ENCODE peak calls at places on chromosomes 5 and 9, in ten cellular contexts. One of them, this sample, is unnamed.

GRCh38 chr9:123269316-123269715 is 930 bp upstream of the STRBP start:
- DNase-seq in spleen: no peak
- DNase-seq in PC-9: no peak
- DNase-seq in SK-N-SH: no peak
- DNase-seq in heart left ventricle: no peak
- DNase-seq in stimulated activated CD8-positive, alpha-beta memory T cell treated with anti-CD3 and anti-CD28 coated beads, Interleukin-4, amount 100 ng/mL, for 4 hours: no peak
- DNase-seq in EL: no peak
- DNase-seq in H9: no peak
- DNase-seq in activated T-cell treated with anti-CD3 and anti-CD28 coated beads, Interleukin-2, amount 50 U/mL, for 4 hours: no peak
- DNase-seq in NAMALWA: no peak
- DNase-seq in this sample: no peak

GRCh38 chr9:73180373-73180772 is 28.7 kb downstream of the ANXA1 start:
- DNase-seq in SK-N-SH: no peak
- DNase-seq in stimulated activated CD8-positive, alpha-beta memory T cell treated with anti-CD3 and anti-CD28 coated beads, Interleukin-4, amount 100 ng/mL, for 4 hours: no peak
- DNase-seq in NAMALWA: no peak
- DNase-seq in heart left ventricle: peak
- DNase-seq in H9: no peak
- DNase-seq in EL: peak
- DNase-seq in PC-9: no peak
- DNase-seq in spleen: no peak
- DNase-seq in activated T-cell treated with anti-CD3 and anti-CD28 coated beads, Interleukin-2, amount 50 U/mL, for 4 hours: no peak
- DNase-seq in this sample: peak

GRCh38 chr9:22142681-22143080 is 133.6 kb upstream of the CDKN2B start:
- DNase-seq in heart left ventricle: no peak
- DNase-seq in PC-9: no peak
- DNase-seq in NAMALWA: no peak
- DNase-seq in spleen: no peak
- DNase-seq in stimulated activated CD8-positive, alpha-beta memory T cell treated with anti-CD3 and anti-CD28 coated beads, Interleukin-4, amount 100 ng/mL, for 4 hours: no peak
- DNase-seq in activated T-cell treated with anti-CD3 and anti-CD28 coated beads, Interleukin-2, amount 50 U/mL, for 4 hours: no peak
- DNase-seq in H9: no peak
- DNase-seq in EL: peak
- DNase-seq in SK-N-SH: no peak
- DNase-seq in this sample: no peak

GRCh38 chr5:158431369-158432029 is 572.6 kb upstream of the CLINT1 start:
- DNase-seq in stimulated activated CD8-positive, alpha-beta memory T cell treated with anti-CD3 and anti-CD28 coated beads, Interleukin-4, amount 100 ng/mL, for 4 hours: no peak
- DNase-seq in SK-N-SH: no peak
- DNase-seq in NAMALWA: peak
- DNase-seq in heart left ventricle: peak
- DNase-seq in H9: no peak
- DNase-seq in activated T-cell treated with anti-CD3 and anti-CD28 coated beads, Interleukin-2, amount 50 U/mL, for 4 hours: no peak
- DNase-seq in spleen: no peak
- DNase-seq in PC-9: no peak
- DNase-seq in EL: no peak
- DNase-seq in this sample: peak

GRCh38 chr5:17411436-17411835 is 86.6 kb upstream of the TAF11L2 start:
- DNase-seq in activated T-cell treated with anti-CD3 and anti-CD28 coated beads, Interleukin-2, amount 50 U/mL, for 4 hours: no peak
- DNase-seq in NAMALWA: no peak
- DNase-seq in stimulated activated CD8-positive, alpha-beta memory T cell treated with anti-CD3 and anti-CD28 coated beads, Interleukin-4, amount 100 ng/mL, for 4 hours: no peak
- DNase-seq in PC-9: no peak
- DNase-seq in EL: no peak
- DNase-seq in H9: no peak
- DNase-seq in spleen: no peak
- DNase-seq in heart left ventricle: no peak
- DNase-seq in SK-N-SH: no peak
- DNase-seq in this sample: no peak

GRCh38 chr5:172630082-172630481 is 11.0 kb upstream of the NEURL1B start:
- DNase-seq in PC-9: no peak
- DNase-seq in activated T-cell treated with anti-CD3 and anti-CD28 coated beads, Interleukin-2, amount 50 U/mL, for 4 hours: no peak
- DNase-seq in stimulated activated CD8-positive, alpha-beta memory T cell treated with anti-CD3 and anti-CD28 coated beads, Interleukin-4, amount 100 ng/mL, for 4 hours: no peak
- DNase-seq in heart left ventricle: no peak
- DNase-seq in spleen: no peak
- DNase-seq in H9: no peak
- DNase-seq in SK-N-SH: no peak
- DNase-seq in NAMALWA: no peak
- DNase-seq in EL: no peak
- DNase-seq in this sample: no peak

GRCh38 chr9:16421534-16421933 is 448.9 kb downstream of the BNC2 start:
- DNase-seq in SK-N-SH: peak
- DNase-seq in heart left ventricle: no peak
- DNase-seq in PC-9: peak
- DNase-seq in spleen: no peak
- DNase-seq in stimulated activated CD8-positive, alpha-beta memory T cell treated with anti-CD3 and anti-CD28 coated beads, Interleukin-4, amount 100 ng/mL, for 4 hours: no peak
- DNase-seq in NAMALWA: no peak
- DNase-seq in activated T-cell treated with anti-CD3 and anti-CD28 coated beads, Interleukin-2, amount 50 U/mL, for 4 hours: no peak
- DNase-seq in EL: peak
- DNase-seq in H9: peak
- DNase-seq in this sample: no peak

GRCh38 chr5:80069251-80069650 is 34.1 kb downstream of the THBS4 start:
- DNase-seq in heart left ventricle: no peak
- DNase-seq in spleen: no peak
- DNase-seq in SK-N-SH: no peak
- DNase-seq in activated T-cell treated with anti-CD3 and anti-CD28 coated beads, Interleukin-2, amount 50 U/mL, for 4 hours: no peak
- DNase-seq in PC-9: no peak
- DNase-seq in NAMALWA: no peak
- DNase-seq in EL: no peak
- DNase-seq in H9: no peak
- DNase-seq in stimulated activated CD8-positive, alpha-beta memory T cell treated with anti-CD3 and anti-CD28 coated beads, Interleukin-4, amount 100 ng/mL, for 4 hours: no peak
- DNase-seq in this sample: peak

GRCh38 chr5:140035881-140036280 is 7.2 kb downstream of the NRG2 start:
- DNase-seq in activated T-cell treated with anti-CD3 and anti-CD28 coated beads, Interleukin-2, amount 50 U/mL, for 4 hours: no peak
- DNase-seq in PC-9: no peak
- DNase-seq in heart left ventricle: peak
- DNase-seq in SK-N-SH: peak
- DNase-seq in NAMALWA: no peak
- DNase-seq in stimulated activated CD8-positive, alpha-beta memory T cell treated with anti-CD3 and anti-CD28 coated beads, Interleukin-4, amount 100 ng/mL, for 4 hours: no peak
- DNase-seq in EL: no peak
- DNase-seq in H9: no peak
- DNase-seq in spleen: no peak
- DNase-seq in this sample: no peak

GRCh38 chr9:68496356-68496755 is 44.3 kb downstream of the TMEM252 start:
- DNase-seq in H9: no peak
- DNase-seq in NAMALWA: no peak
- DNase-seq in stimulated activated CD8-positive, alpha-beta memory T cell treated with anti-CD3 and anti-CD28 coated beads, Interleukin-4, amount 100 ng/mL, for 4 hours: no peak
- DNase-seq in EL: peak
- DNase-seq in activated T-cell treated with anti-CD3 and anti-CD28 coated beads, Interleukin-2, amount 50 U/mL, for 4 hours: no peak
- DNase-seq in heart left ventricle: no peak
- DNase-seq in SK-N-SH: no peak
- DNase-seq in PC-9: no peak
- DNase-seq in spleen: no peak
- DNase-seq in this sample: no peak

GRCh38 chr5:102865510-102866314 is 110.6 kb downstream of the PAM start:
- DNase-seq in spleen: peak
- DNase-seq in H9: peak
- DNase-seq in heart left ventricle: peak
- DNase-seq in activated T-cell treated with anti-CD3 and anti-CD28 coated beads, Interleukin-2, amount 50 U/mL, for 4 hours: peak
- DNase-seq in EL: peak
- DNase-seq in NAMALWA: no peak
- DNase-seq in PC-9: peak
- DNase-seq in SK-N-SH: peak
- DNase-seq in stimulated activated CD8-positive, alpha-beta memory T cell treated with anti-CD3 and anti-CD28 coated beads, Interleukin-4, amount 100 ng/mL, for 4 hours: no peak
- DNase-seq in this sample: peak

GRCh38 chr5:17361331-17361730 is 136.7 kb upstream of the TAF11L2 start:
- DNase-seq in NAMALWA: no peak
- DNase-seq in EL: no peak
- DNase-seq in spleen: no peak
- DNase-seq in H9: no peak
- DNase-seq in activated T-cell treated with anti-CD3 and anti-CD28 coated beads, Interleukin-2, amount 50 U/mL, for 4 hours: no peak
- DNase-seq in heart left ventricle: no peak
- DNase-seq in PC-9: no peak
- DNase-seq in stimulated activated CD8-positive, alpha-beta memory T cell treated with anti-CD3 and anti-CD28 coated beads, Interleukin-4, amount 100 ng/mL, for 4 hours: no peak
- DNase-seq in SK-N-SH: no peak
- DNase-seq in this sample: no peak

GRCh38 chr5:131720714-131721113 is 76.1 kb downstream of the FNIP1 start:
- DNase-seq in spleen: no peak
- DNase-seq in H9: no peak
- DNase-seq in activated T-cell treated with anti-CD3 and anti-CD28 coated beads, Interleukin-2, amount 50 U/mL, for 4 hours: no peak
- DNase-seq in NAMALWA: no peak
- DNase-seq in SK-N-SH: no peak
- DNase-seq in PC-9: no peak
- DNase-seq in EL: no peak
- DNase-seq in heart left ventricle: no peak
- DNase-seq in stimulated activated CD8-positive, alpha-beta memory T cell treated with anti-CD3 and anti-CD28 coated beads, Interleukin-4, amount 100 ng/mL, for 4 hours: no peak
- DNase-seq in this sample: no peak

GRCh38 chr5:129243058-129243457 is 148.5 kb downstream of the ISOC1 start:
- DNase-seq in heart left ventricle: no peak
- DNase-seq in EL: no peak
- DNase-seq in spleen: no peak
- DNase-seq in activated T-cell treated with anti-CD3 and anti-CD28 coated beads, Interleukin-2, amount 50 U/mL, for 4 hours: no peak
- DNase-seq in PC-9: no peak
- DNase-seq in H9: no peak
- DNase-seq in stimulated activated CD8-positive, alpha-beta memory T cell treated with anti-CD3 and anti-CD28 coated beads, Interleukin-4, amount 100 ng/mL, for 4 hours: no peak
- DNase-seq in NAMALWA: no peak
- DNase-seq in SK-N-SH: peak
- DNase-seq in this sample: peak

GRCh38 chr9:27453860-27454553 is 70.1 kb upstream of the IFNK start:
- DNase-seq in spleen: no peak
- DNase-seq in activated T-cell treated with anti-CD3 and anti-CD28 coated beads, Interleukin-2, amount 50 U/mL, for 4 hours: no peak
- DNase-seq in PC-9: peak
- DNase-seq in stimulated activated CD8-positive, alpha-beta memory T cell treated with anti-CD3 and anti-CD28 coated beads, Interleukin-4, amount 100 ng/mL, for 4 hours: no peak
- DNase-seq in EL: peak
- DNase-seq in SK-N-SH: no peak
- DNase-seq in NAMALWA: no peak
- DNase-seq in H9: no peak
- DNase-seq in heart left ventricle: no peak
- DNase-seq in this sample: no peak

GRCh38 chr9:97397220-97397619 is 14.7 kb upstream of the TDRD7 start:
- DNase-seq in PC-9: no peak
- DNase-seq in heart left ventricle: no peak
- DNase-seq in spleen: no peak
- DNase-seq in activated T-cell treated with anti-CD3 and anti-CD28 coated beads, Interleukin-2, amount 50 U/mL, for 4 hours: no peak
- DNase-seq in H9: no peak
- DNase-seq in EL: no peak
- DNase-seq in SK-N-SH: no peak
- DNase-seq in stimulated activated CD8-positive, alpha-beta memory T cell treated with anti-CD3 and anti-CD28 coated beads, Interleukin-4, amount 100 ng/mL, for 4 hours: no peak
- DNase-seq in NAMALWA: no peak
- DNase-seq in this sample: no peak

GRCh38 chr9:99573883-99574282 is 247.8 kb upstream of the NR4A3 start:
- DNase-seq in NAMALWA: no peak
- DNase-seq in heart left ventricle: no peak
- DNase-seq in EL: no peak
- DNase-seq in H9: no peak
- DNase-seq in spleen: no peak
- DNase-seq in stimulated activated CD8-positive, alpha-beta memory T cell treated with anti-CD3 and anti-CD28 coated beads, Interleukin-4, amount 100 ng/mL, for 4 hours: no peak
- DNase-seq in PC-9: no peak
- DNase-seq in SK-N-SH: no peak
- DNase-seq in activated T-cell treated with anti-CD3 and anti-CD28 coated beads, Interleukin-2, amount 50 U/mL, for 4 hours: no peak
- DNase-seq in this sample: no peak

GRCh38 chr5:142548739-142549275 is 137.1 kb downstream of the FGF1 start:
- DNase-seq in spleen: no peak
- DNase-seq in EL: peak
- DNase-seq in activated T-cell treated with anti-CD3 and anti-CD28 coated beads, Interleukin-2, amount 50 U/mL, for 4 hours: peak
- DNase-seq in heart left ventricle: peak
- DNase-seq in H9: peak
- DNase-seq in SK-N-SH: peak
- DNase-seq in stimulated activated CD8-positive, alpha-beta memory T cell treated with anti-CD3 and anti-CD28 coated beads, Interleukin-4, amount 100 ng/mL, for 4 hours: no peak
- DNase-seq in NAMALWA: peak
- DNase-seq in PC-9: peak
- DNase-seq in this sample: peak

GRCh38 chr5:179836225-179837019 is 15.7 kb downstream of the SQSTM1 start:
- DNase-seq in spleen: peak
- DNase-seq in heart left ventricle: no peak
- DNase-seq in PC-9: peak
- DNase-seq in activated T-cell treated with anti-CD3 and anti-CD28 coated beads, Interleukin-2, amount 50 U/mL, for 4 hours: peak
- DNase-seq in SK-N-SH: no peak
- DNase-seq in NAMALWA: peak
- DNase-seq in EL: peak
- DNase-seq in stimulated activated CD8-positive, alpha-beta memory T cell treated with anti-CD3 and anti-CD28 coated beads, Interleukin-4, amount 100 ng/mL, for 4 hours: no peak
- DNase-seq in H9: no peak
- DNase-seq in this sample: no peak

GRCh38 chr5:1552469-1553255 is 28.9 kb upstream of the LPCAT1 start:
- DNase-seq in SK-N-SH: no peak
- DNase-seq in spleen: no peak
- DNase-seq in NAMALWA: no peak
- DNase-seq in EL: no peak
- DNase-seq in PC-9: peak
- DNase-seq in H9: no peak
- DNase-seq in activated T-cell treated with anti-CD3 and anti-CD28 coated beads, Interleukin-2, amount 50 U/mL, for 4 hours: no peak
- DNase-seq in heart left ventricle: peak
- DNase-seq in stimulated activated CD8-positive, alpha-beta memory T cell treated with anti-CD3 and anti-CD28 coated beads, Interleukin-4, amount 100 ng/mL, for 4 hours: no peak
- DNase-seq in this sample: peak

GRCh38 chr9:3662671-3663070 is 136.9 kb upstream of the RFX3 start:
- DNase-seq in H9: no peak
- DNase-seq in activated T-cell treated with anti-CD3 and anti-CD28 coated beads, Interleukin-2, amount 50 U/mL, for 4 hours: no peak
- DNase-seq in SK-N-SH: no peak
- DNase-seq in NAMALWA: no peak
- DNase-seq in PC-9: no peak
- DNase-seq in heart left ventricle: no peak
- DNase-seq in stimulated activated CD8-positive, alpha-beta memory T cell treated with anti-CD3 and anti-CD28 coated beads, Interleukin-4, amount 100 ng/mL, for 4 hours: no peak
- DNase-seq in EL: peak
- DNase-seq in spleen: no peak
- DNase-seq in this sample: no peak

GRCh38 chr5:76332102-76332501 is 71.0 kb upstream of the IQGAP2 start:
- DNase-seq in H9: no peak
- DNase-seq in PC-9: no peak
- DNase-seq in EL: no peak
- DNase-seq in NAMALWA: no peak
- DNase-seq in stimulated activated CD8-positive, alpha-beta memory T cell treated with anti-CD3 and anti-CD28 coated beads, Interleukin-4, amount 100 ng/mL, for 4 hours: no peak
- DNase-seq in SK-N-SH: no peak
- DNase-seq in heart left ventricle: no peak
- DNase-seq in spleen: no peak
- DNase-seq in activated T-cell treated with anti-CD3 and anti-CD28 coated beads, Interleukin-2, amount 50 U/mL, for 4 hours: no peak
- DNase-seq in this sample: no peak

GRCh38 chr5:171492781-171493180 is 73.3 kb downstream of the FGF18 start:
- DNase-seq in stimulated activated CD8-positive, alpha-beta memory T cell treated with anti-CD3 and anti-CD28 coated beads, Interleukin-4, amount 100 ng/mL, for 4 hours: no peak
- DNase-seq in activated T-cell treated with anti-CD3 and anti-CD28 coated beads, Interleukin-2, amount 50 U/mL, for 4 hours: no peak
- DNase-seq in heart left ventricle: no peak
- DNase-seq in H9: peak
- DNase-seq in PC-9: no peak
- DNase-seq in NAMALWA: peak
- DNase-seq in EL: no peak
- DNase-seq in spleen: no peak
- DNase-seq in SK-N-SH: peak
- DNase-seq in this sample: no peak

GRCh38 chr5:126871441-126871840 is 94.5 kb downstream of the LMNB1 start:
- DNase-seq in SK-N-SH: no peak
- DNase-seq in PC-9: no peak
- DNase-seq in activated T-cell treated with anti-CD3 and anti-CD28 coated beads, Interleukin-2, amount 50 U/mL, for 4 hours: no peak
- DNase-seq in spleen: no peak
- DNase-seq in stimulated activated CD8-positive, alpha-beta memory T cell treated with anti-CD3 and anti-CD28 coated beads, Interleukin-4, amount 100 ng/mL, for 4 hours: no peak
- DNase-seq in H9: no peak
- DNase-seq in EL: no peak
- DNase-seq in NAMALWA: no peak
- DNase-seq in heart left ventricle: no peak
- DNase-seq in this sample: no peak

GRCh38 chr5:166957763-166958162 is 1333.7 kb upstream of the WWC1 start:
- DNase-seq in PC-9: no peak
- DNase-seq in NAMALWA: no peak
- DNase-seq in heart left ventricle: no peak
- DNase-seq in H9: no peak
- DNase-seq in spleen: no peak
- DNase-seq in SK-N-SH: no peak
- DNase-seq in stimulated activated CD8-positive, alpha-beta memory T cell treated with anti-CD3 and anti-CD28 coated beads, Interleukin-4, amount 100 ng/mL, for 4 hours: no peak
- DNase-seq in activated T-cell treated with anti-CD3 and anti-CD28 coated beads, Interleukin-2, amount 50 U/mL, for 4 hours: no peak
- DNase-seq in EL: no peak
- DNase-seq in this sample: no peak

GRCh38 chr9:85515021-85515420 is 226.7 kb downstream of the AGTPBP1 start:
- DNase-seq in activated T-cell treated with anti-CD3 and anti-CD28 coated beads, Interleukin-2, amount 50 U/mL, for 4 hours: no peak
- DNase-seq in NAMALWA: no peak
- DNase-seq in SK-N-SH: no peak
- DNase-seq in spleen: no peak
- DNase-seq in PC-9: no peak
- DNase-seq in H9: no peak
- DNase-seq in heart left ventricle: no peak
- DNase-seq in EL: no peak
- DNase-seq in stimulated activated CD8-positive, alpha-beta memory T cell treated with anti-CD3 and anti-CD28 coated beads, Interleukin-4, amount 100 ng/mL, for 4 hours: no peak
- DNase-seq in this sample: no peak

This sample was measured in GM03348.